ENCODE peak calls at places on chromosomes 5 and 9, in six cellular contexts. One of them, this sample, is unnamed.

GRCh38 chr5:96297290-96297689 is 135.8 kb downstream of the PCSK1 start:
- DNase-seq in stimulated activated CD8-positive, alpha-beta memory T cell treated with anti-CD3 and anti-CD28 coated beads, Interleukin-4, amount 100 ng/mL, for 4 hours: no peak
- DNase-seq in DMS153: no peak
- DNase-seq in head of caudate nucleus: peak
- DNase-seq in tibial artery: no peak
- DNase-seq in SJSA1: no peak
- DNase-seq in this sample: no peak

GRCh38 chr5:138632900-138633489 is 57.8 kb upstream of the HSPA9 start:
- DNase-seq in stimulated activated CD8-positive, alpha-beta memory T cell treated with anti-CD3 and anti-CD28 coated beads, Interleukin-4, amount 100 ng/mL, for 4 hours: no peak
- DNase-seq in DMS153: no peak
- DNase-seq in head of caudate nucleus: peak
- DNase-seq in tibial artery: peak
- DNase-seq in SJSA1: no peak
- DNase-seq in this sample: peak

GRCh38 chr9:1208185-1208584 is 158.0 kb downstream of the DMRT2 start:
- DNase-seq in stimulated activated CD8-positive, alpha-beta memory T cell treated with anti-CD3 and anti-CD28 coated beads, Interleukin-4, amount 100 ng/mL, for 4 hours: no peak
- DNase-seq in DMS153: no peak
- DNase-seq in head of caudate nucleus: no peak
- DNase-seq in tibial artery: no peak
- DNase-seq in SJSA1: no peak
- DNase-seq in this sample: no peak

GRCh38 chr5:131538177-131538593 is 96.8 kb downstream of the RAPGEF6 start:
- DNase-seq in stimulated activated CD8-positive, alpha-beta memory T cell treated with anti-CD3 and anti-CD28 coated beads, Interleukin-4, amount 100 ng/mL, for 4 hours: no peak
- DNase-seq in DMS153: no peak
- DNase-seq in head of caudate nucleus: no peak
- DNase-seq in tibial artery: no peak
- DNase-seq in SJSA1: no peak
- DNase-seq in this sample: no peak

GRCh38 chr5:55004728-55005127 is 19.3 kb upstream of the GZMK start:
- DNase-seq in stimulated activated CD8-positive, alpha-beta memory T cell treated with anti-CD3 and anti-CD28 coated beads, Interleukin-4, amount 100 ng/mL, for 4 hours: no peak
- DNase-seq in DMS153: no peak
- DNase-seq in head of caudate nucleus: no peak
- DNase-seq in tibial artery: no peak
- DNase-seq in SJSA1: no peak
- DNase-seq in this sample: peak

GRCh38 chr5:169646856-169647255 is 9.8 kb downstream of the DOCK2 start:
- DNase-seq in stimulated activated CD8-positive, alpha-beta memory T cell treated with anti-CD3 and anti-CD28 coated beads, Interleukin-4, amount 100 ng/mL, for 4 hours: no peak
- DNase-seq in DMS153: no peak
- DNase-seq in head of caudate nucleus: no peak
- DNase-seq in tibial artery: no peak
- DNase-seq in SJSA1: no peak
- DNase-seq in this sample: no peak

GRCh38 chr5:116947691-116948528 is 373.3 kb upstream of the SEMA6A start:
- DNase-seq in stimulated activated CD8-positive, alpha-beta memory T cell treated with anti-CD3 and anti-CD28 coated beads, Interleukin-4, amount 100 ng/mL, for 4 hours: no peak
- DNase-seq in DMS153: peak
- DNase-seq in head of caudate nucleus: peak
- DNase-seq in tibial artery: no peak
- DNase-seq in SJSA1: peak
- DNase-seq in this sample: peak

GRCh38 chr9:137279741-137280477 is 2.4 kb downstream of the TOR4A start:
- DNase-seq in stimulated activated CD8-positive, alpha-beta memory T cell treated with anti-CD3 and anti-CD28 coated beads, Interleukin-4, amount 100 ng/mL, for 4 hours: no peak
- DNase-seq in DMS153: no peak
- DNase-seq in head of caudate nucleus: no peak
- DNase-seq in tibial artery: no peak
- DNase-seq in SJSA1: peak
- DNase-seq in this sample: no peak

GRCh38 chr9:37582548-37583157 is 6.5 kb upstream of the FBXO10 start:
- DNase-seq in stimulated activated CD8-positive, alpha-beta memory T cell treated with anti-CD3 and anti-CD28 coated beads, Interleukin-4, amount 100 ng/mL, for 4 hours: no peak
- DNase-seq in DMS153: peak
- DNase-seq in head of caudate nucleus: no peak
- DNase-seq in tibial artery: no peak
- DNase-seq in SJSA1: no peak
- DNase-seq in this sample: peak

GRCh38 chr9:81613002-81613750 is 76.2 kb downstream of the TLE1 start:
- DNase-seq in stimulated activated CD8-positive, alpha-beta memory T cell treated with anti-CD3 and anti-CD28 coated beads, Interleukin-4, amount 100 ng/mL, for 4 hours: no peak
- DNase-seq in DMS153: no peak
- DNase-seq in head of caudate nucleus: peak
- DNase-seq in tibial artery: peak
- DNase-seq in SJSA1: peak
- DNase-seq in this sample: peak

GRCh38 chr5:96875805-96876291 is 452 bp upstream of the ERAP2 start:
- DNase-seq in stimulated activated CD8-positive, alpha-beta memory T cell treated with anti-CD3 and anti-CD28 coated beads, Interleukin-4, amount 100 ng/mL, for 4 hours: no peak
- DNase-seq in DMS153: no peak
- DNase-seq in head of caudate nucleus: no peak
- DNase-seq in tibial artery: no peak
- DNase-seq in SJSA1: no peak
- DNase-seq in this sample: no peak

GRCh38 chr9:102521097-102521755 is 473.9 kb upstream of the CYLC2 start:
- DNase-seq in stimulated activated CD8-positive, alpha-beta memory T cell treated with anti-CD3 and anti-CD28 coated beads, Interleukin-4, amount 100 ng/mL, for 4 hours: no peak
- DNase-seq in DMS153: no peak
- DNase-seq in head of caudate nucleus: no peak
- DNase-seq in tibial artery: no peak
- DNase-seq in SJSA1: no peak
- DNase-seq in this sample: no peak

GRCh38 chr9:13786131-13786530 is 506.6 kb upstream of the MPDZ start:
- DNase-seq in stimulated activated CD8-positive, alpha-beta memory T cell treated with anti-CD3 and anti-CD28 coated beads, Interleukin-4, amount 100 ng/mL, for 4 hours: no peak
- DNase-seq in DMS153: no peak
- DNase-seq in head of caudate nucleus: peak
- DNase-seq in tibial artery: peak
- DNase-seq in SJSA1: peak
- DNase-seq in this sample: no peak

GRCh38 chr5:131260895-131261294 is 3.0 kb upstream of the CDC42SE2 start:
- DNase-seq in stimulated activated CD8-positive, alpha-beta memory T cell treated with anti-CD3 and anti-CD28 coated beads, Interleukin-4, amount 100 ng/mL, for 4 hours: no peak
- DNase-seq in DMS153: no peak
- DNase-seq in head of caudate nucleus: no peak
- DNase-seq in tibial artery: no peak
- DNase-seq in SJSA1: no peak
- DNase-seq in this sample: no peak

GRCh38 chr9:69885931-69886330 is 65.3 kb downstream of the CFAP95 start:
- DNase-seq in stimulated activated CD8-positive, alpha-beta memory T cell treated with anti-CD3 and anti-CD28 coated beads, Interleukin-4, amount 100 ng/mL, for 4 hours: no peak
- DNase-seq in DMS153: no peak
- DNase-seq in head of caudate nucleus: peak
- DNase-seq in tibial artery: no peak
- DNase-seq in SJSA1: no peak
- DNase-seq in this sample: peak

GRCh38 chr9:107749787-107750444 is 260.3 kb upstream of the KLF4 start:
- DNase-seq in stimulated activated CD8-positive, alpha-beta memory T cell treated with anti-CD3 and anti-CD28 coated beads, Interleukin-4, amount 100 ng/mL, for 4 hours: no peak
- DNase-seq in DMS153: peak
- DNase-seq in head of caudate nucleus: peak
- DNase-seq in tibial artery: peak
- DNase-seq in SJSA1: peak
- DNase-seq in this sample: peak

GRCh38 chr5:56735845-56736641 is 79.3 kb upstream of the MAP3K1 start:
- DNase-seq in stimulated activated CD8-positive, alpha-beta memory T cell treated with anti-CD3 and anti-CD28 coated beads, Interleukin-4, amount 100 ng/mL, for 4 hours: no peak
- DNase-seq in DMS153: no peak
- DNase-seq in head of caudate nucleus: no peak
- DNase-seq in tibial artery: no peak
- DNase-seq in SJSA1: no peak
- DNase-seq in this sample: no peak

GRCh38 chr5:68249520-68249919 is 34.0 kb downstream of the PIK3R1 start:
- DNase-seq in stimulated activated CD8-positive, alpha-beta memory T cell treated with anti-CD3 and anti-CD28 coated beads, Interleukin-4, amount 100 ng/mL, for 4 hours: no peak
- DNase-seq in DMS153: no peak
- DNase-seq in head of caudate nucleus: no peak
- DNase-seq in tibial artery: no peak
- DNase-seq in SJSA1: no peak
- DNase-seq in this sample: no peak

GRCh38 chr5:112125910-112126309 is 293.2 kb downstream of the EPB41L4A start:
- DNase-seq in stimulated activated CD8-positive, alpha-beta memory T cell treated with anti-CD3 and anti-CD28 coated beads, Interleukin-4, amount 100 ng/mL, for 4 hours: no peak
- DNase-seq in DMS153: no peak
- DNase-seq in head of caudate nucleus: no peak
- DNase-seq in tibial artery: no peak
- DNase-seq in SJSA1: no peak
- DNase-seq in this sample: no peak

GRCh38 chr5:54390015-54390414 is 65.5 kb upstream of the HSPB3 start:
- DNase-seq in stimulated activated CD8-positive, alpha-beta memory T cell treated with anti-CD3 and anti-CD28 coated beads, Interleukin-4, amount 100 ng/mL, for 4 hours: no peak
- DNase-seq in DMS153: peak
- DNase-seq in head of caudate nucleus: no peak
- DNase-seq in tibial artery: no peak
- DNase-seq in SJSA1: peak
- DNase-seq in this sample: peak

GRCh38 chr5:89087551-89088318 is 204.8 kb upstream of the MEF2C start:
- DNase-seq in stimulated activated CD8-positive, alpha-beta memory T cell treated with anti-CD3 and anti-CD28 coated beads, Interleukin-4, amount 100 ng/mL, for 4 hours: no peak
- DNase-seq in DMS153: no peak
- DNase-seq in head of caudate nucleus: no peak
- DNase-seq in tibial artery: peak
- DNase-seq in SJSA1: no peak
- DNase-seq in this sample: no peak

GRCh38 chr9:106467113-106467846 is 395.7 kb upstream of the ZNF462 start:
- DNase-seq in stimulated activated CD8-positive, alpha-beta memory T cell treated with anti-CD3 and anti-CD28 coated beads, Interleukin-4, amount 100 ng/mL, for 4 hours: no peak
- DNase-seq in DMS153: no peak
- DNase-seq in head of caudate nucleus: no peak
- DNase-seq in tibial artery: no peak
- DNase-seq in SJSA1: no peak
- DNase-seq in this sample: no peak

GRCh38 chr9:122125158-122125890 is 32.2 kb upstream of the TTLL11 start:
- DNase-seq in stimulated activated CD8-positive, alpha-beta memory T cell treated with anti-CD3 and anti-CD28 coated beads, Interleukin-4, amount 100 ng/mL, for 4 hours: peak
- DNase-seq in DMS153: peak
- DNase-seq in head of caudate nucleus: peak
- DNase-seq in tibial artery: peak
- DNase-seq in SJSA1: peak
- DNase-seq in this sample: peak

GRCh38 chr5:59066367-59067163 is 483.7 kb downstream of the RAB3C start:
- DNase-seq in stimulated activated CD8-positive, alpha-beta memory T cell treated with anti-CD3 and anti-CD28 coated beads, Interleukin-4, amount 100 ng/mL, for 4 hours: no peak
- DNase-seq in DMS153: no peak
- DNase-seq in head of caudate nucleus: no peak
- DNase-seq in tibial artery: no peak
- DNase-seq in SJSA1: no peak
- DNase-seq in this sample: no peak

GRCh38 chr9:98787766-98788335 is 8.5 kb downstream of the ANKS6 start:
- DNase-seq in stimulated activated CD8-positive, alpha-beta memory T cell treated with anti-CD3 and anti-CD28 coated beads, Interleukin-4, amount 100 ng/mL, for 4 hours: no peak
- DNase-seq in DMS153: no peak
- DNase-seq in head of caudate nucleus: peak
- DNase-seq in tibial artery: no peak
- DNase-seq in SJSA1: no peak
- DNase-seq in this sample: no peak

GRCh38 chr5:93519737-93520136 is 61.3 kb downstream of the NR2F1-AS1 start:
- DNase-seq in stimulated activated CD8-positive, alpha-beta memory T cell treated with anti-CD3 and anti-CD28 coated beads, Interleukin-4, amount 100 ng/mL, for 4 hours: no peak
- DNase-seq in DMS153: no peak
- DNase-seq in head of caudate nucleus: no peak
- DNase-seq in tibial artery: no peak
- DNase-seq in SJSA1: no peak
- DNase-seq in this sample: peak

GRCh38 chr5:177552839-177553455 is 1.4 kb downstream of the FAM193B start:
- DNase-seq in stimulated activated CD8-positive, alpha-beta memory T cell treated with anti-CD3 and anti-CD28 coated beads, Interleukin-4, amount 100 ng/mL, for 4 hours: no peak
- DNase-seq in DMS153: no peak
- DNase-seq in head of caudate nucleus: peak
- DNase-seq in tibial artery: no peak
- DNase-seq in SJSA1: no peak
- DNase-seq in this sample: no peak

GRCh38 chr5:53501054-53501453 is 20.6 kb downstream of the FST start:
- DNase-seq in stimulated activated CD8-positive, alpha-beta memory T cell treated with anti-CD3 and anti-CD28 coated beads, Interleukin-4, amount 100 ng/mL, for 4 hours: no peak
- DNase-seq in DMS153: no peak
- DNase-seq in head of caudate nucleus: no peak
- DNase-seq in tibial artery: no peak
- DNase-seq in SJSA1: no peak
- DNase-seq in this sample: no peak

GRCh38 chr9:95116820-95117204 is 200.7 kb downstream of the FANCC start:
- DNase-seq in stimulated activated CD8-positive, alpha-beta memory T cell treated with anti-CD3 and anti-CD28 coated beads, Interleukin-4, amount 100 ng/mL, for 4 hours: no peak
- DNase-seq in DMS153: no peak
- DNase-seq in head of caudate nucleus: no peak
- DNase-seq in tibial artery: peak
- DNase-seq in SJSA1: no peak
- DNase-seq in this sample: no peak

GRCh38 chr5:140142802-140143201 is 17.1 kb downstream of the IGIP start:
- DNase-seq in stimulated activated CD8-positive, alpha-beta memory T cell treated with anti-CD3 and anti-CD28 coated beads, Interleukin-4, amount 100 ng/mL, for 4 hours: no peak
- DNase-seq in DMS153: no peak
- DNase-seq in head of caudate nucleus: no peak
- DNase-seq in tibial artery: no peak
- DNase-seq in SJSA1: peak
- DNase-seq in this sample: no peak

GRCh38 chr9:76658510-76659231 is 105.6 kb upstream of the PCA3 start:
- DNase-seq in stimulated activated CD8-positive, alpha-beta memory T cell treated with anti-CD3 and anti-CD28 coated beads, Interleukin-4, amount 100 ng/mL, for 4 hours: no peak
- DNase-seq in DMS153: peak
- DNase-seq in head of caudate nucleus: no peak
- DNase-seq in tibial artery: no peak
- DNase-seq in SJSA1: no peak
- DNase-seq in this sample: peak

GRCh38 chr9:72960446-72960845 is 7.6 kb upstream of the ALDH1A1 start:
- DNase-seq in stimulated activated CD8-positive, alpha-beta memory T cell treated with anti-CD3 and anti-CD28 coated beads, Interleukin-4, amount 100 ng/mL, for 4 hours: no peak
- DNase-seq in DMS153: no peak
- DNase-seq in head of caudate nucleus: no peak
- DNase-seq in tibial artery: no peak
- DNase-seq in SJSA1: no peak
- DNase-seq in this sample: no peak

GRCh38 chr9:106069241-106069640 is 374.9 kb downstream of the TMEM38B start:
- DNase-seq in stimulated activated CD8-positive, alpha-beta memory T cell treated with anti-CD3 and anti-CD28 coated beads, Interleukin-4, amount 100 ng/mL, for 4 hours: no peak
- DNase-seq in DMS153: no peak
- DNase-seq in head of caudate nucleus: no peak
- DNase-seq in tibial artery: no peak
- DNase-seq in SJSA1: no peak
- DNase-seq in this sample: no peak